ENCODE peak calls at places on chromosomes 6 and 20, in six cellular contexts. H is fibroblast of lung, M is lower lobe of right lung, W is glutamatergic neuron, P is GM23248, D is psoas muscle. C is an unnamed sample.

GRCh38 chr20:15834857-15835256 is 738.4 kb downstream of the KIF16B start:
- DNase-seq in P (no peak), D (no peak), M (no peak), W (no peak), H (no peak), C (no peak)

GRCh38 chr6:73339340-73339739 is 14.7 kb downstream of the DPPA5 start:
- DNase-seq in H (no peak), P (peak), M (no peak), D (no peak), W (no peak), C (no peak)

GRCh38 chr6:156427345-156427744 is 349.8 kb upstream of the ARID1B start:
- DNase-seq in D (peak), P (peak), H (peak), M (no peak), W (no peak), C (peak)

GRCh38 chr6:154370545-154370944 is 13.9 kb upstream of the IPCEF1 start:
- DNase-seq in M (no peak), W (no peak), H (peak), D (no peak), P (peak), C (no peak)

GRCh38 chr6:26484161-26484560 is 15.9 kb upstream of the BTN1A1 start:
- DNase-seq in M (no peak), D (no peak), H (no peak), P (no peak), W (no peak), C (no peak)

GRCh38 chr20:23686046-23686750 is 2.6 kb downstream of the CST4 start:
- DNase-seq in P (no peak), H (no peak), D (no peak), M (no peak), W (no peak), C (no peak)

GRCh38 chr6:115898246-115898645 is 162.4 kb downstream of the FRK start:
- DNase-seq in D (no peak), W (no peak), P (peak), H (peak), M (no peak), C (no peak)

GRCh38 chr20:38084425-38084951 is 50.9 kb downstream of the RPRD1B start:
- DNase-seq in W (no peak), P (no peak), D (no peak), M (no peak), H (peak), C (peak)

GRCh38 chr6:126886106-126886505 is 232.4 kb upstream of the RSPO3 start:
- DNase-seq in D (no peak), M (no peak), W (no peak), P (peak), H (no peak), C (no peak)

GRCh38 chr20:12053348-12053747 is 135.7 kb downstream of the BTBD3 start:
- DNase-seq in D (no peak), H (peak), M (no peak), P (peak), W (no peak), C (peak)

GRCh38 chr20:44496976-44497375 is 21.3 kb downstream of the TTPAL start:
- DNase-seq in H (peak), M (no peak), W (no peak), D (no peak), P (peak), C (peak)

GRCh38 chr6:53095716-53096115 is 30.5 kb downstream of the FBXO9 start:
- DNase-seq in H (no peak), W (no peak), P (peak), D (no peak), M (no peak), C (no peak)

C was measured in AG04450.